ENCODE peak calls at places on chromosomes 12 and 14, in nine cellular contexts. B is NK-92 treated with Interleukin-12 subunit alpha and Interleukin-12 subunit beta, amount 100 ng/mL, for 24 hours; M is GM04504; L is GM23248; T is iPS-NIHi11; H is choroid plexus epithelial cell; O is retina; G is esophagus squamous epithelium; I is stimulated activated naive CD8-positive, alpha-beta T cell treated with anti-CD3 and anti-CD28 coated beads, Interleukin-15, amount 100 ng/mL, for 72 hours. N is an unnamed sample.

GRCh38 chr12:6018265-6018664 is 73.2 kb upstream of the ANO2 start:
- DNase-seq in B (no peak), O (no peak), M (no peak), I (no peak), H (no peak), G (no peak), L (no peak), T (no peak), N (no peak)

GRCh38 chr12:89082354-89082753 is 269.9 kb downstream of the DUSP6 start:
- DNase-seq in G (no peak), I (no peak), M (no peak), T (no peak), B (no peak), O (no peak), L (peak), H (no peak), N (no peak)

GRCh38 chr12:113016796-113017195 is 38.5 kb downstream of the OAS2 start:
- DNase-seq in I (no peak), H (no peak), M (no peak), O (no peak), G (no peak), B (no peak), T (no peak), L (no peak), N (no peak)

GRCh38 chr12:60980558-60980957 is 1279.6 kb upstream of the USP15 start:
- DNase-seq in T (no peak), H (no peak), G (no peak), L (no peak), I (no peak), M (no peak), O (no peak), B (no peak), N (no peak)

GRCh38 chr14:94769413-94770250 is at the start of gene GSC:
- DNase-seq in M (no peak), B (no peak), G (no peak), H (no peak), T (peak), I (peak), O (peak), L (peak), N (no peak)

GRCh38 chr12:4915752-4916151 is 6.0 kb downstream of the KCNA1 start:
- DNase-seq in G (no peak), I (no peak), M (no peak), T (no peak), B (no peak), H (no peak), L (no peak), O (no peak), N (no peak)

GRCh38 chr12:79997115-79997805 is 62.4 kb upstream of the PPP1R12A start:
- DNase-seq in B (no peak), H (peak), I (no peak), G (no peak), L (peak), M (no peak), O (no peak), T (no peak), N (no peak)

GRCh38 chr12:53868516-53868986 is 70.1 kb upstream of the HOXC13 start:
- DNase-seq in I (no peak), M (no peak), T (no peak), L (no peak), G (no peak), B (no peak), H (no peak), O (no peak), N (no peak)

GRCh38 chr12:63913929-63914328 is 69.4 kb downstream of the SRGAP1 start:
- DNase-seq in H (no peak), M (no peak), T (no peak), I (no peak), G (no peak), B (no peak), L (no peak), O (no peak), N (no peak)

GRCh38 chr12:70849265-70849960 is 71.1 kb downstream of the PTPRR start:
- DNase-seq in B (no peak), I (no peak), G (no peak), T (peak), H (peak), L (peak), O (no peak), M (no peak), N (no peak)

GRCh38 chr12:47903151-47903611 is 1.6 kb downstream of the VDR start:
- DNase-seq in O (no peak), B (no peak), T (no peak), L (peak), H (peak), I (peak), M (peak), G (no peak), N (peak)

GRCh38 chr14:79693935-79694334 is 517.4 kb downstream of the DIO2 start:
- DNase-seq in G (no peak), O (no peak), I (no peak), T (no peak), L (no peak), H (no peak), M (no peak), B (no peak), N (no peak)

N was measured in adrenal gland.